ENCODE peak calls at places on chromosomes 13 and 19, in six cellular contexts. Z is posterior vena cava; W is Daoy; N is GM12892; M is NCI-H460; V is CD8-positive, alpha-beta memory T cell. X is an unnamed sample.

GRCh38 chr13:80134360-80134759 is 206.6 kb downstream of the SPRY2 start:
- DNase-seq in Z (no peak), W (no peak), N (no peak), M (no peak), V (no peak), X (no peak)

GRCh38 chr19:33226550-33227241 is 1.0 kb upstream of the SLC7A10 start:
- DNase-seq in Z (no peak), W (peak; percentile 40), N (no peak), M (no peak), V (no peak), X (no peak)

GRCh38 chr19:17929056-17929455 is 3.8 kb upstream of the CCDC124 start:
- DNase-seq in Z (no peak), W (no peak), N (no peak), M (no peak), V (no peak), X (no peak)

GRCh38 chr13:95180513-95181245 is 120.6 kb downstream of the ABCC4 start:
- DNase-seq in Z (no peak), W (no peak), N (no peak), M (no peak), V (no peak), X (peak; percentile 53)

GRCh38 chr13:51068501-51068900 is 42.6 kb downstream of the C13orf42 start:
- DNase-seq in Z (no peak), W (no peak), N (no peak), M (no peak), V (no peak), X (no peak)

GRCh38 chr19:11587302-11587972 is 9.8 kb upstream of the ZNF627 start:
- DNase-seq in Z (peak; percentile 92), W (peak; percentile 74), N (peak; percentile 64), M (peak; percentile 41), V (peak; percentile 70), X (peak; percentile 56)

GRCh38 chr13:46686171-46686570 is 110.8 kb downstream of the ESD start:
- DNase-seq in Z (no peak), W (no peak), N (no peak), M (no peak), V (no peak), X (no peak)

GRCh38 chr19:46392252-46392801 is 21.0 kb downstream of the CCDC8 start:
- DNase-seq in Z (peak; percentile 80), W (no peak), N (no peak), M (no peak), V (no peak), X (peak; percentile 57)

GRCh38 chr19:34309368-34310138 is 55.2 kb downstream of the GARRE1 start:
- DNase-seq in Z (no peak), W (no peak), N (no peak), M (no peak), V (no peak), X (no peak)

GRCh38 chr19:17562097-17562496 is 6.6 kb downstream of the COLGALT1 start:
- DNase-seq in Z (no peak), W (no peak), N (no peak), M (no peak), V (no peak), X (no peak)

GRCh38 chr13:30016398-30016797 is 166.0 kb upstream of the UBL3 start:
- DNase-seq in Z (no peak), W (no peak), N (no peak), M (no peak), V (no peak), X (peak; percentile 38)

GRCh38 chr19:53388904-53389303 is 6.0 kb upstream of the ZNF765 start:
- DNase-seq in Z (no peak), W (no peak), N (no peak), M (no peak), V (no peak), X (no peak)

GRCh38 chr19:41876847-41877489 is at the start of gene CD79A:
- DNase-seq in Z (no peak), W (no peak), N (peak; percentile 71), M (no peak), V (peak; percentile 49), X (no peak)

GRCh38 chr19:16075430-16076153 is 703 bp upstream of the TPM4 start:
- DNase-seq in Z (no peak), W (no peak), N (no peak), M (no peak), V (no peak), X (no peak)

GRCh38 chr19:56269348-56269747 is 3.2 kb upstream of the EDDM13 start:
- DNase-seq in Z (no peak), W (no peak), N (no peak), M (no peak), V (no peak), X (no peak)

GRCh38 chr13:41008349-41008980 is 10.7 kb downstream of the ELF1 start:
- DNase-seq in Z (no peak), W (peak; percentile 31), N (no peak), M (peak; percentile 62), V (no peak), X (no peak)